ENCODE peak calls at places on chromosome 6, in nine cellular contexts. G, I, Q, B, J, U, N, D and W are unnamed samples.

GRCh38 chr6:17012421-17013225 is 89.2 kb upstream of the STMND1 start:
- DNase-seq in N (no peak), G (peak; percentile 65), I (no peak), B (peak; percentile 85), U (no peak), J (no peak), D (peak; percentile 61), Q (no peak), W (no peak)

GRCh38 chr6:159044899-159045727 is at the start of gene TAGAP:
- DNase-seq in D (no peak), I (peak; percentile 72), Q (peak; percentile 90), J (no peak), G (peak; percentile 2), U (peak; percentile 85), B (no peak), N (no peak), W (peak; percentile 82)

GRCh38 chr6:75155586-75155985 is 50.3 kb downstream of the COL12A1 start:
- DNase-seq in B (no peak), I (no peak), Q (no peak), J (no peak), D (no peak), U (no peak), G (no peak), N (no peak), W (no peak)

GRCh38 chr6:32203435-32204267 is 11.2 kb upstream of the GPSM3 start:
- DNase-seq in Q (no peak), J (no peak), I (no peak), G (no peak), U (no peak), N (no peak), D (no peak), B (no peak), W (no peak)

GRCh38 chr6:143680157-143680556 is 2.4 kb downstream of the PHACTR2 start:
- DNase-seq in D (peak; percentile 31), N (no peak), G (no peak), I (no peak), Q (no peak), U (no peak), B (no peak), J (no peak), W (no peak)

GRCh38 chr6:21836772-21837460 is 243.4 kb downstream of the SOX4 start:
- DNase-seq in I (no peak), Q (peak; percentile 37), D (no peak), B (no peak), G (no peak), J (no peak), N (no peak), U (no peak), W (no peak)

GRCh38 chr6:168180548-168181011 is 101.6 kb upstream of the FRMD1 start:
- DNase-seq in N (no peak), U (no peak), B (no peak), J (no peak), G (no peak), I (peak; percentile 60), Q (no peak), D (no peak), W (no peak)

GRCh38 chr6:33320315-33321181 is 3.0 kb upstream of the ZBTB22 start:
- DNase-seq in G (peak; percentile 96), U (no peak), N (no peak), D (peak; percentile 94), J (no peak), I (no peak), Q (no peak), B (no peak), W (no peak)

GRCh38 chr6:129104131-129104530 is 221.2 kb downstream of the LAMA2 start:
- DNase-seq in B (peak; percentile 41), D (peak; percentile 67), Q (no peak), J (no peak), G (peak; percentile 71), I (no peak), N (no peak), U (no peak), W (no peak)

GRCh38 chr6:33967966-33968724 is 164.3 kb upstream of the MLN start:
- DNase-seq in N (no peak), J (peak; percentile 47), Q (no peak), B (no peak), I (no peak), G (no peak), D (no peak), U (no peak), W (no peak)

GRCh38 chr6:113632220-113632864 is 224.8 kb upstream of the MARCKS start:
- DNase-seq in U (peak; percentile 7), Q (peak; percentile 94), N (no peak), I (no peak), G (peak; percentile 88), B (peak; percentile 93), D (peak; percentile 80), J (peak; percentile 78), W (no peak)

GRCh38 chr6:108651781-108652227 is 91.1 kb downstream of the FOXO3 start:
- DNase-seq in D (peak; percentile 86), G (peak; percentile 92), U (no peak), B (no peak), I (no peak), Q (no peak), J (no peak), N (no peak), W (no peak)

GRCh38 chr6:148147431-148147830 is 195.2 kb upstream of the SASH1 start:
- DNase-seq in B (no peak), D (no peak), U (no peak), Q (no peak), G (no peak), N (no peak), J (no peak), I (no peak), W (no peak)

GRCh38 chr6:107560657-107561056 is 70.7 kb downstream of the SOBP start:
- DNase-seq in J (no peak), D (peak; percentile 27), B (no peak), G (peak; percentile 6), I (no peak), Q (no peak), U (no peak), N (no peak), W (no peak)